ENCODE peak calls at places on chromosomes 16 and 17, in eight cellular contexts. L is thoracic aorta; M is ovary; I is psoas muscle; J is CD8-positive, alpha-beta T cell; W is mucosa of descending colon; B is H1; P is GM23248. V is an unnamed sample.
A peak's percentile ranks its signal among the peaks of the same experiment; 100 is the strongest.

GRCh38 chr17:40833882-40834281 is 11.5 kb upstream of the KRT10 start:
- DNase-seq in L (no peak), M (no peak), I (no peak), J (no peak), W (no peak), B (no peak), P (no peak), V (no peak)

GRCh38 chr16:54466233-54466632 is 179.6 kb upstream of the IRX3 start:
- DNase-seq in L (no peak), M (no peak), I (no peak), J (no peak), W (no peak), B (no peak), P (no peak), V (no peak)

GRCh38 chr17:46865100-46865499 is 13.7 kb downstream of the WNT9B start:
- DNase-seq in L (no peak), M (no peak), I (no peak), J (no peak), W (no peak), B (no peak), P (peak; percentile 26), V (peak; percentile 59)

GRCh38 chr16:27232061-27232841 is 28.9 kb downstream of the KDM8 start:
- DNase-seq in L (no peak), M (no peak), I (no peak), J (no peak), W (peak; percentile 77), B (no peak), P (no peak), V (no peak)

GRCh38 chr17:76789235-76789788 is 51.4 kb downstream of the MFSD11 start:
- DNase-seq in L (no peak), M (no peak), I (no peak), J (no peak), W (no peak), B (no peak), P (no peak), V (no peak)

GRCh38 chr16:745739-746138 is 4.9 kb upstream of the CIAO3 start:
- DNase-seq in L (no peak), M (no peak), I (no peak), J (no peak), W (peak; percentile 64), B (no peak), P (no peak), V (no peak)

GRCh38 chr16:31877876-31878642 is 4.5 kb downstream of the ZNF267 start:
- DNase-seq in L (no peak), M (no peak), I (no peak), J (no peak), W (no peak), B (no peak), P (no peak), V (no peak)

GRCh38 chr17:82787081-82787848 is 35.4 kb downstream of the TBCD start:
- DNase-seq in L (no peak), M (no peak), I (peak; percentile 90), J (no peak), W (no peak), B (no peak), P (peak; percentile 98), V (peak; percentile 85)

GRCh38 chr16:50303605-50304466 is 37.5 kb downstream of the ADCY7 start:
- DNase-seq in L (no peak), M (peak; percentile 62), I (no peak), J (no peak), W (peak; percentile 38), B (no peak), P (no peak), V (no peak)

GRCh38 chr16:66515543-66516171 is 34.3 kb downstream of the TK2 start:
- DNase-seq in L (no peak), M (no peak), I (no peak), J (no peak), W (peak; percentile 41), B (peak; percentile 13), P (peak; percentile 80), V (peak; percentile 40)

GRCh38 chr17:60562421-60562820 is 36.4 kb upstream of the APPBP2 start:
- DNase-seq in L (no peak), M (no peak), I (no peak), J (no peak), W (no peak), B (no peak), P (no peak), V (peak; percentile 27)

GRCh38 chr16:85216522-85217375 is 104.5 kb upstream of the CIBAR2 start:
- DNase-seq in L (no peak), M (no peak), I (no peak), J (no peak), W (no peak), B (no peak), P (no peak), V (no peak)

GRCh38 chr16:85222151-85222863 is 110.0 kb upstream of the CIBAR2 start:
- DNase-seq in L (no peak), M (peak; percentile 11), I (no peak), J (no peak), W (no peak), B (no peak), P (no peak), V (no peak)

GRCh38 chr16:85221810-85222150 is 109.5 kb upstream of the CIBAR2 start:
- DNase-seq in L (no peak), M (peak; percentile 20), I (no peak), J (no peak), W (no peak), B (no peak), P (no peak), V (no peak)

GRCh38 chr16:85221081-85221809 is 109.0 kb upstream of the CIBAR2 start:
- DNase-seq in L (no peak), M (peak; percentile 54), I (no peak), J (no peak), W (no peak), B (no peak), P (no peak), V (no peak)

GRCh38 chr16:85220125-85220839 is 108.0 kb upstream of the CIBAR2 start:
- DNase-seq in L (no peak), M (peak; percentile 79), I (peak; percentile 84), J (no peak), W (peak; percentile 73), B (no peak), P (peak; percentile 80), V (peak; percentile 92)
- H3K4me3 ChIP-seq in L (peak overlapping the region; percentile 69), M (peak overlapping the region; percentile 17), I (peak overlapping the region; percentile 31), J (no peak overlapping the region), W (no peak overlapping the region), B (no peak overlapping the region), P (peak overlapping the region; percentile 63), V (peak overlapping the region; percentile 71)

DNA sequence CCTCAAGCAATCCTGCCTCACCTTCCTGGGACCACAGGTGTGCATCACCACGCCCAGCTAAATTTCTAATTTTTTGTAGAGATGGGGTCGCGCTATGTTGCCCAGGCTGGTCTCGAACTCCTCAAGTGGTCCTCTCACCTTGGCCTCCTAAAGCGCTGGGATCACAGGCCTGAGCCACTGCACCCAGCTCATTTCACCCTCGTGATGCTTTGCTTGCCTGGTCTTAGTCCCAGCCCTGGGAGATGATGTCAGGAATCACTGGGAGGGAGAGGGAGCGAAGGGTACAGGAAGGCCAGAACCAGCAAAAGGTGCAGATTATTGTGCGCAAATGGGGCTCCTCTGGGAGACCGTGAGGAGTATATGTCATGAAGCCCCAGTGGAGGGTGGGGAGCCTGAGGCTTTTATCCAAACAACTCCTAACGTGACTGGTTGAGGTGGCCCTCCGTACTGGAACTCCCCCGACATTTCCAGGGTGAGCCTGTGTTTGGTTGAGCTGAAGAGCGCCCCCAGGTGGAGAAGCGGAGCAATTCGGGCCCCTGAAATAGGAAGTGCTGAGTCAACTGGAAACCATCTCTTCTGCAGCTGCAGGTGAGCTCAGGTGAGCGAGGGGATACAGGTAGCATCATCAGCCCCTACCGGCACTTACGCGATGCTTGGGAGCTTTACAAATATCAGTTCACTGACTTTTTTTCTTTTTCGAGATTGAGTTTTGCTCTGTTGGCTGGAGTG is 41.2 kb upstream of the HAPSTR1 start:
- DNase-seq in L (no peak), M (no peak), I (no peak), J (no peak), W (no peak), B (peak; percentile 73), P (peak; percentile 26), V (no peak)
- H3K36me3 ChIP-seq in L (no peaks in the 10 kb centered on the region), M (no peaks in the 10 kb centered on the region), I (no peaks in the 10 kb centered on the region), J (no peaks in the 10 kb centered on the region), W (no peaks in the 10 kb centered on the region), B (no peaks in the 10 kb centered on the region), P (no peaks in the 10 kb centered on the region), V (no peaks in the 10 kb centered on the region)

GRCh38 chr16:15856217-15856616 is 611 bp downstream of the MYH11 start:
- DNase-seq in L (no peak), M (no peak), I (no peak), J (no peak), W (no peak), B (no peak), P (no peak), V (no peak)

GRCh38 chr16:15854906-15855703 is 1.7 kb downstream of the MYH11 start:
- DNase-seq in L (no peak), M (no peak), I (no peak), J (no peak), W (no peak), B (no peak), P (no peak), V (no peak)

GRCh38 chr16:15854061-15854460 is 2.8 kb downstream of the MYH11 start:
- DNase-seq in L (no peak), M (no peak), I (no peak), J (no peak), W (no peak), B (no peak), P (no peak), V (no peak)

GRCh38 chr16:15856901-15857778 is at the start of gene MYH11:
- DNase-seq in L (no peak), M (peak; percentile 30), I (no peak), J (no peak), W (peak; percentile 48), B (no peak), P (peak; percentile 22), V (no peak)

GRCh38 chr16:15855704-15856003 is 1.2 kb downstream of the MYH11 start:
- DNase-seq in L (no peak), M (no peak), I (no peak), J (no peak), W (no peak), B (no peak), P (no peak), V (no peak)
- H3K4me3 ChIP-seq in L (peak overlapping the region; percentile 89), M (peak overlapping the region; percentile 47), I (peak overlapping the region; percentile 61), J (no peak overlapping the region), W (no peak overlapping the region), B (no peak overlapping the region), P (no peak overlapping the region), V (no peak overlapping the region)

GRCh38 chr17:16052486-16052885 is 52.9 kb downstream of the TTC19 start:
- DNase-seq in L (no peak), M (no peak), I (no peak), J (no peak), W (no peak), B (no peak), P (no peak), V (peak; percentile 22)

GRCh38 chr17:16048797-16049449 is 49.3 kb downstream of the TTC19 start:
- DNase-seq in L (no peak), M (no peak), I (no peak), J (no peak), W (no peak), B (no peak), P (no peak), V (no peak)

GRCh38 chr17:16046966-16047365 is 47.3 kb downstream of the TTC19 start:
- DNase-seq in L (no peak), M (no peak), I (no peak), J (no peak), W (no peak), B (no peak), P (no peak), V (peak; percentile 5)

DNA sequence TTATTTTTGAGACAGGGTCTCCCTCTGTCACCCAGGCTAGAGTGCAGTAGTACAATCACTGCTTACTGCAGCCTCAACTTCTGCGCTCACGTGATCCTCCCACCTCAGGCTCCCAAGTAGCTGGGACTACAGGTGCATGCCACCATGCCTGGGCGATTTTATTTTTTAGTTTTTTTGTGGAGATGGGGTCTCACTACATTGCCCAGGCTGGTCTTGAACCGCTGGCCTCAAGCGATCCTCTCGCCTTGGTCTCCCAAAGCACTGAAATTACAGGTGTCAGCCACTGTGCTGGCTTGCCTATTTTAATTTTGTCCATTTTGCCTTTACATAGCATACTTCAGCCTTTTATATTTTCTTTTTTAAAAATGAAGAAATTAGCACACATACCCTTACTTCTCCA is 51.2 kb downstream of the TTC19 start:
- DNase-seq in L (no peak), M (no peak), I (no peak), J (no peak), W (no peak), B (no peak), P (no peak), V (no peak)
- H3K36me3 ChIP-seq in L (peaks cover 34% of the 10 kb centered on the region), M (no peaks in the 10 kb centered on the region), I (no peaks in the 10 kb centered on the region), J (peaks cover 29% of the 10 kb centered on the region), W (no peaks in the 10 kb centered on the region), B (peaks cover 22% of the 10 kb centered on the region), P (peaks cover 40% of the 10 kb centered on the region), V (peaks cover 70% of the 10 kb centered on the region)

V was measured in adipocyte.